ENCODE peak calls at places on chromosomes 11 and 22, in four cellular contexts. One of them, this sample, is unnamed.
A peak's percentile ranks its signal among the peaks of the same experiment; 100 is the strongest.

GRCh38 chr11:64251986-64252837 is 882 bp downstream of the PLCB3 start:
- DNase-seq in HepG2: no peak
- DNase-seq in H1: peak; percentile 68
- DNase-seq in HCT116: no peak
- DNase-seq in this sample: no peak

GRCh38 chr11:121575250-121575962 is 122.6 kb upstream of the SORL1-AS1 start:
- DNase-seq in HepG2: no peak
- DNase-seq in H1: no peak
- DNase-seq in HCT116: no peak
- DNase-seq in this sample: no peak

GRCh38 chr11:126109941-126110731 is 47.5 kb upstream of the CDON start:
- DNase-seq in HCT116: no peak
- DNase-seq in H1: no peak
- DNase-seq in HepG2: no peak
- DNase-seq in this sample: no peak

GRCh38 chr11:77191823-77192495 is 63.9 kb downstream of the MYO7A start:
- DNase-seq in HepG2: peak; percentile 41
- DNase-seq in HCT116: peak; percentile 93
- DNase-seq in H1: peak; percentile 92
- DNase-seq in this sample: no peak

GRCh38 chr11:18501629-18502028 is 25.1 kb downstream of the TSG101 start:
- DNase-seq in H1: no peak
- DNase-seq in HepG2: no peak
- DNase-seq in HCT116: no peak
- DNase-seq in this sample: no peak

GRCh38 chr11:10653242-10653641 is 40.3 kb downstream of the IRAG1 start:
- DNase-seq in H1: no peak
- DNase-seq in HepG2: no peak
- DNase-seq in HCT116: no peak
- DNase-seq in this sample: no peak

GRCh38 chr11:23789938-23790371 is 706.9 kb upstream of the LUZP2 start:
- DNase-seq in HCT116: no peak
- DNase-seq in HepG2: no peak
- DNase-seq in H1: no peak
- DNase-seq in this sample: no peak

GRCh38 chr22:19357270-19358105 is 66.0 kb upstream of the CLTCL1 start:
- DNase-seq in HepG2: no peak
- DNase-seq in HCT116: no peak
- DNase-seq in H1: no peak
- DNase-seq in this sample: no peak

GRCh38 chr11:126585388-126586302 is 230.2 kb downstream of the ST3GAL4 start:
- DNase-seq in H1: no peak
- DNase-seq in HCT116: no peak
- DNase-seq in HepG2: no peak
- DNase-seq in this sample: peak; percentile 99

GRCh38 chr22:48820481-48821345 is 1007.0 kb downstream of the BRD1 start:
- DNase-seq in HCT116: no peak
- DNase-seq in HepG2: no peak
- DNase-seq in H1: no peak
- DNase-seq in this sample: no peak

GRCh38 chr11:17403977-17404759 is 15.7 kb upstream of the KCNJ11 start:
- DNase-seq in HepG2: no peak
- DNase-seq in H1: no peak
- DNase-seq in HCT116: no peak
- DNase-seq in this sample: no peak

GRCh38 chr11:61626580-61627380 is 45.9 kb upstream of the SYT7 start:
- DNase-seq in HCT116: no peak
- DNase-seq in H1: peak; percentile 71
- DNase-seq in HepG2: peak; percentile 34
- DNase-seq in this sample: no peak

GRCh38 chr11:72970557-72971118 is 156.4 kb downstream of the ATG16L2 start:
- DNase-seq in HepG2: no peak
- DNase-seq in HCT116: no peak
- DNase-seq in H1: no peak
- DNase-seq in this sample: no peak

GRCh38 chr11:17735823-17736772 is 1.5 kb downstream of the KCNC1 start:
- DNase-seq in HepG2: no peak
- DNase-seq in HCT116: no peak
- DNase-seq in H1: peak; percentile 70
- DNase-seq in this sample: no peak

GRCh38 chr11:4134844-4135243 is 40.2 kb downstream of the RRM1 start:
- DNase-seq in HCT116: no peak
- DNase-seq in HepG2: peak; percentile 51
- DNase-seq in H1: no peak
- DNase-seq in this sample: peak; percentile 79

GRCh38 chr11:67262731-67263675 is 3.3 kb upstream of the GRK2 start:
- DNase-seq in HCT116: peak; percentile 39
- DNase-seq in HepG2: peak; percentile 68
- DNase-seq in H1: peak; percentile 90
- DNase-seq in this sample: peak; percentile 67

GRCh38 chr22:43922123-43922522 is 1.5 kb upstream of the PNPLA3 start:
- DNase-seq in HepG2: peak; percentile 57
- DNase-seq in HCT116: no peak
- DNase-seq in H1: peak; percentile 54
- DNase-seq in this sample: no peak

GRCh38 chr11:70429428-70429705 is 31.0 kb downstream of the CTTN start:
- DNase-seq in HepG2: no peak
- DNase-seq in HCT116: no peak
- DNase-seq in H1: no peak
- DNase-seq in this sample: no peak

GRCh38 chr22:38317995-38318715 is 922 bp upstream of the CSNK1E start:
- DNase-seq in HCT116: peak; percentile 81
- DNase-seq in HepG2: peak; percentile 77
- DNase-seq in H1: no peak
- DNase-seq in this sample: peak; percentile 83

GRCh38 chr11:133355095-133355494 is 177.2 kb downstream of the OPCML start:
- DNase-seq in HepG2: no peak
- DNase-seq in H1: no peak
- DNase-seq in HCT116: no peak
- DNase-seq in this sample: no peak

GRCh38 chr11:94525933-94526332 is 13.7 kb downstream of the C11orf97 start:
- DNase-seq in HCT116: no peak
- DNase-seq in H1: no peak
- DNase-seq in HepG2: no peak
- DNase-seq in this sample: peak; percentile 68

GRCh38 chr11:80412604-80413003 is 971.8 kb upstream of the TENM4 start:
- DNase-seq in HCT116: no peak
- DNase-seq in HepG2: no peak
- DNase-seq in H1: no peak
- DNase-seq in this sample: no peak

GRCh38 chr22:43737150-43737828 is 74.8 kb downstream of the EFCAB6 start:
- DNase-seq in HCT116: no peak
- DNase-seq in H1: no peak
- DNase-seq in HepG2: no peak
- DNase-seq in this sample: no peak

GRCh38 chr11:62850911-62851806 is 11.8 kb upstream of the WDR74 start:
- DNase-seq in H1: no peak
- DNase-seq in HepG2: peak; percentile 43
- DNase-seq in HCT116: peak; percentile 47
- DNase-seq in this sample: no peak

GRCh38 chr11:108307751-108308150 is 84.9 kb downstream of the ATM start:
- DNase-seq in HCT116: no peak
- DNase-seq in HepG2: no peak
- DNase-seq in H1: no peak
- DNase-seq in this sample: no peak
- H3K9ac ChIP-seq in HCT116: no peak overlapping the region
- H3K9ac ChIP-seq in HepG2: no peak overlapping the region
- H3K9ac ChIP-seq in H1: no peak overlapping the region
- H3K9ac ChIP-seq in this sample: no peak overlapping the region

GRCh38 chr11:47175746-47176327 is 842 bp downstream of the ARFGAP2 start:
- DNase-seq in HCT116: no peak
- DNase-seq in HepG2: no peak
- DNase-seq in H1: no peak
- DNase-seq in this sample: no peak
- H3K4me1 ChIP-seq in HCT116: peaks cover 11% of the 10 kb centered on the region
- H3K4me1 ChIP-seq in HepG2: peaks cover 62% of the 10 kb centered on the region
- H3K4me1 ChIP-seq in H1: peaks cover 2% of the 10 kb centered on the region
- H3K4me1 ChIP-seq in this sample: peaks cover 13% of the 10 kb centered on the region

GRCh38 chr22:41487037-41487963 is 18.4 kb downstream of the ACO2 start:
- DNase-seq in H1: no peak
- DNase-seq in HepG2: no peak
- DNase-seq in HCT116: no peak
- DNase-seq in this sample: no peak

GRCh38 chr22:41488076-41488475 is 19.2 kb downstream of the ACO2 start:
- DNase-seq in H1: no peak
- DNase-seq in HCT116: no peak
- DNase-seq in HepG2: no peak
- DNase-seq in this sample: no peak

GRCh38 chr22:41488596-41489385 is 19.9 kb downstream of the ACO2 start:
- DNase-seq in HCT116: no peak
- DNase-seq in HepG2: no peak
- DNase-seq in H1: no peak
- DNase-seq in this sample: no peak

DNA sequence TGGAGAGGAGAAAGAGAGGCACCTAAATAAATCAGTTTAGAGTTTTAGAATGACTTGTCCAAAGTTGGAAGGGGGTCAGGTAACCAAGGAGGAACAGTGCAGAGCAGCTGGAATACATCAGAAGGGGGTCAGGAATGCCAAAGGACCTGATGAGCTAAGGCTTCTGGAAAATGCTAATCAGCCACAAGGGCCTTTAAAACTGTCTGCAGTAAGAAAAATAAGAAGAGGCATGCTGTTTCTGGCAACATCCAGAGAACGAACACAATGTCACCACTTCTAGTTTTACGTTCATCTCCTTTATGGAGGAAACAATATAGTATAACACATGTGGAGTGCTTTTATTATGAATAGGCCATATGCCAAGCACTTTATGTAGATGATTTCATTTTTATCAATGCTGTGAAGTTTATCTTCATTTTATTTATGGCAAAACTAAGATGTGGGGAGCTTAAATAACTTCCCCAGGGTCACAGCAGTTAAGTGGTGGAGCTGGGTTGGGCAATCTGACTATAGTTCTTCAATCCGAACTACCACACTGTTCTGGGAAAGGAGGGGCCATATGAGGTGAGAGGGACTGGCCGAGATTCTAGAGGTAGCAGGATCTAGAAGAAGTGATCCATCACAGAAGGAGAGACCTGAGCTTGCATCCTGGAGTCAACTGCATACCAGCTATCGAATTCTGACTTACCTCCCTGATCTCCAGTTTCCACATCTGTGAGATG is 22.6 kb downstream of the ACO2 start:
- DNase-seq in HCT116: no peak
- DNase-seq in HepG2: no peak
- DNase-seq in H1: no peak
- DNase-seq in this sample: no peak
- TF ChIP-seq POLR2AphosphoS5 in HCT116: no peak
- TF ChIP-seq POLR2AphosphoS5 in HepG2: no peak
- TF ChIP-seq POLR2AphosphoS5 in H1: no peak
- TF ChIP-seq POLR2AphosphoS5 in this sample: no peak

GRCh38 chr11:118610773-118611432 is 3.5 kb downstream of the PHLDB1 start:
- DNase-seq in HepG2: peak; percentile 34
- DNase-seq in HCT116: no peak
- DNase-seq in H1: peak; percentile 98
- DNase-seq in this sample: peak; percentile 78
- H3K9ac ChIP-seq in HepG2: no peak overlapping the region
- H3K9ac ChIP-seq in HCT116: no peak overlapping the region
- H3K9ac ChIP-seq in H1: no peak overlapping the region
- H3K9ac ChIP-seq in this sample: peak overlapping the region; percentile 83